ENCODE peak calls at places on chromosomes 6 and 20, in six cellular contexts. F is lung, M is heart right ventricle, Z is PC-9, W is uterus, V is testis. Y is an unnamed sample.

GRCh38 chr20:44023515-44024371 is 109.1 kb downstream of the TOX2 start:
- DNase-seq in M (no peak), W (no peak), Z (no peak), F (no peak), V (no peak), Y (no peak)

GRCh38 chr20:49386848-49387605 is 95.4 kb downstream of the KCNB1 start:
- DNase-seq in M (no peak), F (no peak), V (no peak), W (peak; percentile 56), Z (no peak), Y (no peak)

GRCh38 chr20:23309781-23310180 is 40.8 kb upstream of the NXT1 start:
- DNase-seq in Z (no peak), F (no peak), V (no peak), W (no peak), M (no peak), Y (no peak)

GRCh38 chr6:21189721-21190120 is 403.8 kb upstream of the SOX4 start:
- DNase-seq in M (no peak), Z (no peak), F (no peak), W (no peak), V (no peak), Y (no peak)

GRCh38 chr20:19710336-19710721 is 47.7 kb upstream of the RIN2 start:
- DNase-seq in F (no peak), M (no peak), V (no peak), Z (no peak), W (no peak), Y (no peak)

GRCh38 chr6:136213853-136214252 is 36.3 kb downstream of the MTFR2 start:
- DNase-seq in W (no peak), Z (no peak), F (no peak), V (no peak), M (no peak), Y (no peak)

GRCh38 chr6:34240329-34241248 is 3.9 kb downstream of the HMGA1 start:
- DNase-seq in W (no peak), V (no peak), F (no peak), Z (no peak), M (no peak), Y (no peak)

GRCh38 chr6:160859822-160860221 is 131.7 kb upstream of the MAP3K4 start:
- DNase-seq in W (no peak), Z (no peak), M (no peak), V (no peak), F (no peak), Y (no peak)

GRCh38 chr6:132919476-132919875 is 105.1 kb downstream of the RPS12 start:
- DNase-seq in V (peak; percentile 61), W (peak; percentile 81), F (peak; percentile 91), M (peak; percentile 53), Z (peak; percentile 71), Y (no peak)

GRCh38 chr20:46057856-46058655 is 29.0 kb downstream of the SLC12A5 start:
- DNase-seq in V (no peak), Z (no peak), W (peak; percentile 34), F (peak; percentile 58), M (peak; percentile 29), Y (peak; percentile 40)

GRCh38 chr6:112413805-112414204 is 66.7 kb downstream of the RFPL4B start:
- DNase-seq in V (no peak), Z (peak; percentile 26), W (no peak), M (no peak), F (no peak), Y (no peak)

GRCh38 chr6:123014835-123015234 is 18.8 kb downstream of the CLVS2 start:
- DNase-seq in W (no peak), F (no peak), Z (no peak), M (no peak), V (no peak), Y (no peak)

GRCh38 chr6:6694825-6695710 is 106.5 kb downstream of the LY86 start:
- DNase-seq in W (no peak), M (peak; percentile 61), V (no peak), Z (peak; percentile 78), F (peak; percentile 68), Y (no peak)

GRCh38 chr6:168156742-168157265 is 77.8 kb upstream of the FRMD1 start:
- DNase-seq in V (no peak), Z (no peak), M (no peak), F (no peak), W (no peak), Y (no peak)

GRCh38 chr6:110523461-110524021 is 47.1 kb upstream of the SLC22A16 start:
- DNase-seq in V (no peak), Z (no peak), M (no peak), W (no peak), F (no peak), Y (no peak)

GRCh38 chr20:39823239-39823638 is 861.1 kb downstream of the DHX35 start:
- DNase-seq in M (no peak), Z (no peak), F (no peak), W (no peak), V (no peak), Y (no peak)

GRCh38 chr6:142871910-142872331 is 73.1 kb downstream of the HIVEP2 start:
- DNase-seq in W (no peak), F (no peak), V (peak; percentile 57), Z (no peak), M (peak; percentile 56), Y (no peak)

GRCh38 chr6:33279971-33280511 is 3.1 kb downstream of the B3GALT4 start:
- DNase-seq in M (no peak), F (no peak), V (no peak), W (no peak), Z (peak; percentile 72), Y (no peak)

GRCh38 chr20:5331340-5331739 is 14.6 kb upstream of the PROKR2 start:
- DNase-seq in M (no peak), V (no peak), W (no peak), F (no peak), Z (no peak), Y (no peak)

GRCh38 chr20:46226602-46227001 is 81.7 kb downstream of the CDH22 start:
- DNase-seq in V (no peak), M (no peak), Z (no peak), W (no peak), F (no peak), Y (no peak)

GRCh38 chr20:64145458-64146300 is 18.6 kb upstream of the MYT1 start:
- DNase-seq in W (no peak), M (no peak), F (no peak), V (no peak), Z (no peak), Y (peak; percentile 22)

GRCh38 chr6:17484201-17484606 is 90.8 kb downstream of the CAP2 start:
- DNase-seq in W (no peak), Z (no peak), F (no peak), M (peak; percentile 15), V (no peak), Y (no peak)

GRCh38 chr6:44176935-44177509 is 18.4 kb downstream of the CAPN11 start:
- DNase-seq in W (no peak), Z (no peak), M (no peak), V (no peak), F (no peak), Y (no peak)

GRCh38 chr6:87692097-87692496 is 9.9 kb downstream of the AKIRIN2 start:
- DNase-seq in V (no peak), W (no peak), M (no peak), F (no peak), Z (no peak), Y (no peak)
- H3K27ac ChIP-seq in V (peak overlapping the region; percentile 66), W (no peak overlapping the region), M (peak overlapping the region; percentile 69), F (no peak overlapping the region), Z (no peak overlapping the region), Y (no peak overlapping the region)

DNA sequence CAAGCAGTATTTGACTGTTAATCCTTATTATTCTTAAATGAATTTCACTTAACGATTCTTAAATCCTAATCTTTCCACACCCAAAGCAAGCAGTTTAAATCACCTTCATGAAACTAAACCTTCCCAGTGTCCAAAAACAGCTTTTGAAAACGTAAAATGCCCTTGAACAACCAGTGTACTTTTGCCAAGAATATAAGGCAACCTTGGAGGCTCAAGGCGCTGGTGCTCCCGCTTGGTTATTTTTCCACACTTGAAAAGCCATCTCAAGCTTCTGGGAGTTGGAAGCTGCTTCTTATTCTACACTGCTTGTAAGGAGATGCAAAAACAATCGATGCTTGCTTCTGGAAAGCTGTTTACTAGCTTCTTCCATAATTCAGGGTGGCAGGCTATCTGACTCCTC is 625.7 kb downstream of the HTR1B start:
- DNase-seq in Z (no peak), M (no peak), F (no peak), W (no peak), V (no peak), Y (no peak)
- TF ChIP-seq CTCF in Z (no peak), M (no peak), F (no peak), W (no peak), V (no peak), Y (no peak)

GRCh38 chr20:36861875-36862801 is 13.8 kb upstream of the TLDC2 start:
- DNase-seq in Z (peak; percentile 80), V (peak; percentile 96), F (peak; percentile 70), W (peak; percentile 90), M (peak; percentile 92), Y (peak; percentile 87)
- H3K4me3 ChIP-seq in Z (no peak overlapping the region), V (peak overlapping the region; percentile 71), F (peak overlapping the region; percentile 63), W (peak overlapping the region; percentile 71), M (peak overlapping the region; percentile 74), Y (peak overlapping the region; percentile 63)

DNA sequence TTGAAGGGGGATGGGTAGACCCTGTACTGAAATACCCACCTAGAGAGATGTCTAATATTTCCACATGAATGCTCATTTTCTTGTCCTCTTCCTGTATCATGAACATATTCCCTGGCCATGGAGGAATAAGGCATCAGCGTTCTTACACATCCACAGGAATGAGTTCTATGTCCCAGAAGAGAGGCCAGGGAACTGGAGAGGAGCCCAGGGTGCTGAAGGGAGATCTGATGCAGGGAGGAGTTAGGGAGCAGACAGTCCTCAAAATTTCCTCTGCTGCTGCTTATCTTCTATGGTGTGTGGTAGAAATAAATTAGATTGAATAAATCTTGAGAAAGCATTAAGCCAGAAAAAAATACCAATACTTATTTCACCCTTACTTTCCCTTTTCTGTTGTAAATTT is 295.0 kb downstream of the KCNQ5 start:
- DNase-seq in V (no peak), M (no peak), W (no peak), F (no peak), Z (no peak), Y (no peak)
- H3K27ac ChIP-seq in V (no peak overlapping the region), M (no peak overlapping the region), W (no peak overlapping the region), F (no peak overlapping the region), Z (no peak overlapping the region), Y (no peak overlapping the region)

DNA sequence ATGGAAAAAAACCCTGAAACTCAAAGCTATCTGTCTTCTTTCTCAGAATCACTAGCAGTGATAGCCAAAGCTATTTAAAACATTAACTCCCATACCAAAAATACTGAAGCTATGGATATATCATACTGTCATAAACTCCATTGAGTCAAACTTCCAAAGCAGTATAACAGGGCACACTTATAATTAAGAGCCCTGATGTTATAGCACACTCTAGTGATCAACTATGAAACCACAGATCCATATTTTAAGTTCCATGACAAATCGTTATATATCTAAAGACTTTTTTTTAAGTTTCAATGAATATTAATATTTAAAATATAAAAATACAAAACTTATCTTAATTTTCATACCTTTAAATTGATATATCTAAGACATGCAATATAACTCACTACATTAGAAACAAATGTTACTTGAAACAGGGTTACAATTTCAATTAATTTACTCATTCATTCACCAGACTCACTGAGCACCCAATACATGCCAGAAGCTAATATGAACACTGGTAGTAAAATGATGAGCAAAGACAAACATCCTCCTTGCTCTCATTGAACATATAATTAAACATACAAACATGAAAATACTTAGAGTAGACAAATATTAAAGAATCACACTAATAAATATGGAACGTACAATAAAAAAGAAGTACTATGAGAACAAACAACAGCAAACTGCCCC is 69.3 kb downstream of the IBTK start:
- DNase-seq in W (no peak), M (no peak), Z (no peak), F (no peak), V (no peak), Y (no peak)
- TF ChIP-seq CTCF in W (no peak), M (peak; percentile 57), Z (peak; percentile 48), F (no peak), V (peak; percentile 44), Y (peak; percentile 41)

GRCh38 chr6:40906759-40907158 is 132.3 kb downstream of the UNC5CL start:
- DNase-seq in F (no peak), M (no peak), V (no peak), W (no peak), Z (peak; percentile 50), Y (no peak)
- H3K4me3 ChIP-seq in F (no peak overlapping the region), M (no peak overlapping the region), V (no peak overlapping the region), W (no peak overlapping the region), Z (no peak overlapping the region), Y (no peak overlapping the region)

Y was measured in dorsolateral prefrontal cortex.